ENCODE peak calls at places on chromosomes 5 and 9, in four cellular contexts. W is suprapubic skin, N is adrenal gland, L is mucosa of descending colon. U is an unnamed sample. For H3K4me1 and H3K9me3, the result is how much of the 10 kb centered on the place peaks cover.

GRCh38 chr9:98159790-98160189 is 32.6 kb downstream of the CORO2A start:
- DNase-seq in L (no peak), N (no peak), W (no peak), U (no peak)

GRCh38 chr5:65790371-65791163 is 68.6 kb downstream of the NLN start:
- DNase-seq in W (no peak), L (no peak), N (no peak), U (no peak)

GRCh38 chr5:96219580-96220281 is 213.3 kb downstream of the PCSK1 start:
- DNase-seq in N (no peak), W (no peak), L (no peak), U (no peak)

GRCh38 chr9:110197330-110198187 is 10.4 kb downstream of the C9orf152 start:
- DNase-seq in N (no peak), L (peak), W (peak), U (no peak)

GRCh38 chr5:6656680-6657079 is 23.4 kb downstream of the SRD5A1 start:
- DNase-seq in L (no peak), N (no peak), W (no peak), U (no peak)

GRCh38 chr5:106521701-106522100 is 1149.0 kb downstream of the EFNA5 start:
- DNase-seq in N (no peak), W (no peak), L (no peak), U (no peak)

GRCh38 chr9:27664136-27664819 is 91.0 kb upstream of the C9orf72 start:
- DNase-seq in N (no peak), W (no peak), L (peak), U (no peak)

GRCh38 chr9:108186996-108187395 is 668.8 kb downstream of the ACTL7B start:
- DNase-seq in W (no peak), L (peak), N (no peak), U (no peak)

GRCh38 chr5:74357827-74358226 is 282.7 kb downstream of the ENC1 start:
- DNase-seq in N (no peak), L (no peak), W (no peak), U (no peak)

GRCh38 chr5:107917983-107918382 is 247.2 kb upstream of the EFNA5 start:
- DNase-seq in W (no peak), N (no peak), L (no peak), U (no peak)

GRCh38 chr5:143201589-143201988 is 201.9 kb downstream of the NR3C1 start:
- DNase-seq in L (no peak), W (no peak), N (no peak), U (no peak)

GRCh38 chr5:89191374-89191773 is 308.4 kb upstream of the MEF2C start:
- DNase-seq in N (no peak), L (no peak), W (no peak), U (no peak)

GRCh38 chr5:140342896-140343295 is 3.5 kb downstream of the HBEGF start:
- DNase-seq in L (no peak), N (no peak), W (no peak), U (no peak)

GRCh38 chr5:140345919-140346347 is 470 bp downstream of the HBEGF start:
- DNase-seq in L (peak), N (peak), W (no peak), U (peak)

GRCh38 chr5:140347382-140347781 is 979 bp upstream of the HBEGF start:
- DNase-seq in N (no peak), W (no peak), L (no peak), U (no peak)

GRCh38 chr5:140346348-140347221 is at the start of gene HBEGF:
- DNase-seq in W (peak), N (peak), L (peak), U (peak)

DNA sequence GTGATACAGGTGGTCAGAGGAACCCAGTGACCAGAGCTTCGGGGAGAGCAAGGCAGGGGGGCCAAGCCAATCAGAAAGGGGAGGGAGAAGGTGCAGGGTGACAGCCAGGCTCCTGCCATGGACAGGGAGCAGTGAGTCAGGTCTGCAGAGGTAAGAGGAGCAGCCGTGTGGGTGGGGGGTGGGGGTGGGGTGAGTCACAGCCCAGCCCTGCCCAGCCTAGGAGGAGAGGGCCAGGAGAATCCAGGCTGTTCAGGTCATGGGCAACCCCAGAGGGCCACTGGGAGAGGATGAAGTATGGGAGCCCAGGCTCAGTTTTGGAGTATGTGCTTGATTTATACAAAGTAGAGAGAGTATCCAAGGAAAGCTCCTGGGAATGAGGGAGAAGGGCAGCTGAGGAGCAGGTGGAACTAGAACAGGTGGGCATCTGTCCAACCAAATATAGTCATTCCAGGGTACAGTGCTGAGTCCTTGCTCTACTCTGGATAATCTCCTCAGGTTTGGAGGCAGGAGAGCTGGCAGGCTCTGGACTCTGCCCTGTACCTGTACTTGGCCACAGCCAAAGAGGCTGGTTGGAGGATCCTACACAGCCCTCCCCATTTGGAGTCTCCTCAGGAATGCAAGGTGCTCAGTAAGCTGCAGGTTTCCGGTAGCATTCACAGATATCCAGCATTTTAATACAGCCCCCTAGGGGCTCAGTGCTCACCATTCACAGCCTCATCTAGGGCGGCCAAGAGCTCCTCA is 1.6 kb downstream of the HBEGF start:
- DNase-seq in L (no peak), N (peak), W (no peak), U (no peak)
- H3K4me3 ChIP-seq in L (no peak), N (no peak), W (peak), U (no peak)

GRCh38 chr9:555493-555892 is 286.0 kb upstream of the DMRT1 start:
- DNase-seq in N (no peak), L (no peak), W (no peak), U (no peak)
- H3K4me1 ChIP-seq in N (under half), L (under half), W (under half), U (under half)

DNA sequence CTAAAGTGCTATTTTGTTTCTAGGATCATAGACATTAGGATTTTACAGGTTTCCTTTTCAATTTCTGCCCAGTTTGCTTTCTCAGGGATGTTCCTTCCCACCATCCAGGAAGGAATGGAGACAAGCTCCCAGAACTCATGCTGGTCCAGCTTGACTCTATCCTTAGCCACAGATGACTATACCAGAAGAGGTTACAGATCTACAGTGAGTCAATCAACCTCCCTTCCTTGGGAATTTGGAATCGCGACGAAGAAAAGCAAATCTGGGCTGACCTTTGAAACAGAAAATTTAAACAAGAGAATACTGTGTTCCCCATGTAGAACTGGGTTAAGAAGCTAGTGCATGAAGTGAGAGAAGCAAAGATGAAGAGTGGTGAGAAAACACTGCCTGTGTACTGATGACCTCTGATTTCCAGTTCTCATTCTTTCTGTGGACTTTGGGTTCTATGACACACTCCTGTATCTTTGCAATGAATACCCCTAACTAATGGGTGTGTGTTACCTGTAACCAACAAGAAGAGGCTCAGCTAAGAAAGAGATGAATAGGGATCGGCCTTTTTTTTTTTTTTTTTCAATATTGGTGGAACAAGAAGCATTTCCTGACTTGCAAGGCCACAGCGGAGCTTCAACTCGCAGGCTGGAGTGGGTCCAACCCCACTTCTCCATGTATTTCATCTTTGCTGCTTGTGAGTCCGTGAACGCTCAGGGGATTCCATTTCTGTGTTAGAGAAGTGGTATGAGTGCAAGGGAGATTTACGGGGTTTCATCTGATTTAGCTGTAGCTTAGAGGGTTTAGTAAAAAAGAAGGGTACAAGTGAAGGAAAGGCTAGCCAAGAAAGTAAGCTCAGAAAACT is 563.9 kb upstream of the CLINT1 start:
- DNase-seq in W (no peak), L (no peak), N (peak), U (no peak)
- H3K9me3 ChIP-seq in W (under half), L (under half), N (under half), U (under half)

GRCh38 chr5:151222054-151222768 is 1.7 kb downstream of the CCDC69 start:
- DNase-seq in N (no peak), L (no peak), W (no peak), U (no peak)
- H3K4me3 ChIP-seq in N (no peak), L (no peak), W (peak), U (no peak)

GRCh38 chr9:113644321-113644720 is 180.8 kb downstream of the RGS3 start:
- DNase-seq in W (no peak), L (no peak), N (no peak), U (no peak)

GRCh38 chr9:113645224-113645971 is 181.9 kb downstream of the RGS3 start:
- DNase-seq in N (no peak), L (no peak), W (peak), U (no peak)

GRCh38 chr9:113646946-113647914 is 183.7 kb downstream of the RGS3 start:
- DNase-seq in W (peak), N (no peak), L (no peak), U (no peak)

GRCh38 chr9:113646491-113646890 is 183.0 kb downstream of the RGS3 start:
- DNase-seq in W (peak), L (no peak), N (no peak), U (no peak)

DNA sequence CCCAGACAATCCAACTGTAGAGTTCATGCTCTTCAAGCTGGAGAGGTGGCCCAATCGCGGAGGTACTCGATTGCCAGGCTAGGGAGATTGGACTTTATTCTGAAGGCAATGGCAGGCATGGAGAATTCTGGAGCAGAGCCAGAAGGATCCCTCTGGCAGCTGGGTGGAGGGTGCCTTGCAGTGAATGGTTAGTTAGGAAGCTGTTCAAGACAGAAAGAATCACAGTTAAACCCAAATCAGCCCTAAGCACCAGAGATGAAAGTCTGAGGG is 182.4 kb downstream of the RGS3 start:
- DNase-seq in W (peak), L (no peak), N (no peak), U (no peak)
- H3K4me1 ChIP-seq in W (under half), L (under half), N (under half), U (under half)

GRCh38 chr9:128192601-128193371 is 1.4 kb upstream of the CIZ1 start:
- DNase-seq in W (peak), N (peak), L (peak), U (no peak)
- H3K9me3 ChIP-seq in W (under half), N (under half), L (under half), U (under half)